ENCODE peak calls at places on chromosomes 1 and 21, in nine cellular contexts. R is anterior cingulate cortex; M is head of caudate nucleus; Y is stimulated activated CD4-positive, alpha-beta T cell treated with anti-CD3 and anti-CD28 coated beads, Interleukin-2, amount 100 ng/mL, for 24 hours; G is AG04449; A is activated CD4-positive, CD25-positive, alpha-beta regulatory T cell; L is OCI-LY7; E is kidney glomerular epithelial cell; D is activated naive CD8-positive, alpha-beta T cell treated with anti-CD3 and anti-CD28 coated beads, Interleukin-2, amount 50 U/mL, for 24 hours. J is an unnamed sample.

GRCh38 chr1:205374205-205375078 is 17.7 kb upstream of the KLHDC8A start:
- DNase-seq in A (no peak), Y (no peak), L (no peak), R (no peak), G (no peak), E (peak; percentile 77), M (no peak), D (no peak), J (no peak)

GRCh38 chr21:33856893-33857527 is 58.6 kb downstream of the ATP5PO start:
- DNase-seq in D (no peak), G (no peak), Y (no peak), R (no peak), E (no peak), M (no peak), L (no peak), A (no peak), J (no peak)

GRCh38 chr21:41611966-41612606 is 104.1 kb upstream of the TMPRSS2 start:
- DNase-seq in Y (no peak), G (no peak), E (peak; percentile 12), A (no peak), R (no peak), L (peak; percentile 77), M (no peak), D (no peak), J (no peak)

GRCh38 chr1:67004176-67004575 is 49.8 kb downstream of the SLC35D1 start:
- DNase-seq in G (no peak), L (no peak), E (no peak), R (no peak), D (no peak), M (no peak), Y (no peak), A (no peak), J (no peak)

GRCh38 chr1:240074422-240074821 is 17.3 kb upstream of the FMN2 start:
- DNase-seq in R (no peak), D (no peak), L (no peak), M (no peak), A (no peak), E (no peak), Y (no peak), G (no peak), J (no peak)

GRCh38 chr1:171801395-171801990 is 20.0 kb downstream of the METTL13 start:
- DNase-seq in E (peak; percentile 61), D (no peak), M (no peak), G (no peak), A (no peak), L (peak; percentile 41), Y (no peak), R (no peak), J (peak; percentile 51)

GRCh38 chr1:28172690-28173150 is 3.8 kb downstream of the PTAFR start:
- DNase-seq in M (peak; percentile 13), E (no peak), R (no peak), Y (peak; percentile 36), D (peak; percentile 54), L (peak; percentile 93), A (no peak), G (no peak), J (peak; percentile 42)

GRCh38 chr1:56516539-56517252 is 62.7 kb downstream of the PLPP3 start:
- DNase-seq in G (peak; percentile 12), L (peak; percentile 38), R (no peak), M (no peak), E (no peak), D (no peak), A (no peak), Y (no peak), J (no peak)

GRCh38 chr1:211579434-211580302 is 707 bp upstream of the SLC30A1 start:
- DNase-seq in D (no peak), R (no peak), E (no peak), G (no peak), L (peak; percentile 85), Y (no peak), M (peak; percentile 77), A (peak; percentile 84), J (no peak)

GRCh38 chr1:247746391-247746935 is 1.5 kb downstream of the OR14A2 start:
- DNase-seq in A (no peak), G (no peak), R (no peak), D (no peak), L (no peak), M (no peak), E (no peak), Y (no peak), J (no peak)

GRCh38 chr1:210527091-210527490 is 198.4 kb downstream of the HHAT start:
- DNase-seq in Y (no peak), A (no peak), R (no peak), M (no peak), G (no peak), D (no peak), E (peak; percentile 4), L (no peak), J (no peak)

GRCh38 chr1:31747304-31747703 is 16.8 kb downstream of the ADGRB2 start:
- DNase-seq in R (no peak), D (no peak), E (no peak), G (no peak), L (no peak), A (no peak), Y (no peak), M (no peak), J (no peak)

GRCh38 chr1:230337266-230337665 is 88.9 kb downstream of the PGBD5 start:
- DNase-seq in E (no peak), M (no peak), D (no peak), R (no peak), G (no peak), Y (no peak), L (no peak), A (no peak), J (no peak)

GRCh38 chr1:55071477-55071876 is 32.1 kb downstream of the PCSK9 start:
- DNase-seq in D (no peak), E (peak; percentile 27), Y (no peak), R (no peak), L (peak; percentile 27), A (no peak), M (no peak), G (no peak), J (peak; percentile 22)